ENCODE peak calls at places on chromosomes 6 and 20, in eight cellular contexts. U, F, S, O, Z, I, C and V are unnamed samples.

GRCh38 chr20:43925215-43925614 is 10.6 kb downstream of the TOX2 start:
- DNase-seq in U (no peak), F (no peak), S (no peak), O (no peak), Z (no peak), I (no peak), C (no peak), V (no peak)

GRCh38 chr20:346640-347316 is at the start of gene NRSN2:
- DNase-seq in U (peak), F (peak), S (peak), O (peak), Z (no peak), I (peak), C (peak), V (no peak)

GRCh38 chr6:19587238-19587942 is 249.8 kb upstream of the ID4 start:
- DNase-seq in U (no peak), F (no peak), S (no peak), O (no peak), Z (no peak), I (no peak), C (no peak), V (no peak)

GRCh38 chr20:24704899-24705298 is 235.5 kb downstream of the SYNDIG1 start:
- DNase-seq in U (no peak), F (no peak), S (no peak), O (no peak), Z (no peak), I (no peak), C (no peak), V (no peak)

GRCh38 chr20:37220796-37221195 is 40.8 kb downstream of the GHRH start:
- DNase-seq in U (no peak), F (peak), S (no peak), O (no peak), Z (no peak), I (no peak), C (no peak), V (no peak)

GRCh38 chr6:143397229-143398222 is 53.0 kb downstream of the ADAT2 start:
- DNase-seq in U (peak), F (no peak), S (no peak), O (peak), Z (peak), I (peak), C (peak), V (no peak)

GRCh38 chr6:4021862-4022715 is 56.8 kb downstream of the FAM217A start:
- DNase-seq in U (no peak), F (no peak), S (no peak), O (peak), Z (peak), I (no peak), C (no peak), V (no peak)

GRCh38 chr6:81051952-81052351 is 700.5 kb downstream of the TENT5A start:
- DNase-seq in U (peak), F (no peak), S (no peak), O (no peak), Z (no peak), I (no peak), C (no peak), V (no peak)

GRCh38 chr6:154715449-154715848 is 17.8 kb upstream of the SCAF8 start:
- DNase-seq in U (no peak), F (no peak), S (no peak), O (no peak), Z (no peak), I (no peak), C (no peak), V (no peak)

GRCh38 chr6:3306848-3307247 is 48.1 kb downstream of the PSMG4 start:
- DNase-seq in U (no peak), F (no peak), S (peak), O (no peak), Z (no peak), I (no peak), C (no peak), V (no peak)

GRCh38 chr6:38179794-38180430 is 360.4 kb downstream of the ZFAND3 start:
- DNase-seq in U (no peak), F (peak), S (no peak), O (no peak), Z (no peak), I (no peak), C (no peak), V (no peak)

GRCh38 chr20:19251506-19251905 is 39.1 kb downstream of the SLC24A3 start:
- DNase-seq in U (no peak), F (no peak), S (no peak), O (no peak), Z (no peak), I (no peak), C (no peak), V (no peak)

GRCh38 chr6:82022614-82023102 is 224.9 kb downstream of the IBTK start:
- DNase-seq in U (no peak), F (no peak), S (no peak), O (peak), Z (peak), I (no peak), C (peak), V (no peak)

GRCh38 chr6:166601956-166602355 is 15.5 kb upstream of the RAMACL start:
- DNase-seq in U (no peak), F (no peak), S (no peak), O (no peak), Z (no peak), I (no peak), C (no peak), V (no peak)

GRCh38 chr20:61046721-61047351 is 205.2 kb upstream of the CDH4 start:
- DNase-seq in U (no peak), F (no peak), S (no peak), O (no peak), Z (no peak), I (no peak), C (no peak), V (no peak)

GRCh38 chr20:17622851-17623508 is 53.1 kb downstream of the DSTN start:
- DNase-seq in U (no peak), F (peak), S (peak), O (no peak), Z (no peak), I (no peak), C (no peak), V (no peak)

GRCh38 chr6:101000334-101000733 is 119.2 kb upstream of the ASCC3 start:
- DNase-seq in U (no peak), F (no peak), S (no peak), O (no peak), Z (peak), I (no peak), C (no peak), V (no peak)

GRCh38 chr20:50172347-50173013 is 18.1 kb upstream of the CEBPB start:
- DNase-seq in U (peak), F (peak), S (peak), O (peak), Z (peak), I (peak), C (peak), V (no peak)

GRCh38 chr6:53811082-53811481 is 16.3 kb downstream of the LRRC1 start:
- DNase-seq in U (no peak), F (no peak), S (no peak), O (peak), Z (peak), I (no peak), C (peak), V (peak)

GRCh38 chr6:137970368-137970767 is 103.3 kb downstream of the TNFAIP3 start:
- DNase-seq in U (no peak), F (no peak), S (no peak), O (no peak), Z (no peak), I (no peak), C (no peak), V (no peak)

GRCh38 chr20:31698803-31699718 is 23.6 kb downstream of the BCL2L1 start:
- DNase-seq in U (no peak), F (peak), S (peak), O (peak), Z (peak), I (peak), C (no peak), V (no peak)

GRCh38 chr6:9848094-9848493 is 566.8 kb downstream of the TFAP2A start:
- DNase-seq in U (no peak), F (no peak), S (no peak), O (no peak), Z (peak), I (no peak), C (no peak), V (no peak)

GRCh38 chr20:4245542-4245941 is 230.2 kb upstream of the RNF24 start:
- DNase-seq in U (no peak), F (no peak), S (no peak), O (no peak), Z (no peak), I (no peak), C (no peak), V (no peak)

GRCh38 chr6:157172088-157172768 is 151.1 kb downstream of the TMEM242 start:
- DNase-seq in U (no peak), F (no peak), S (no peak), O (no peak), Z (no peak), I (no peak), C (no peak), V (no peak)

GRCh38 chr6:12911387-12911960 is 194.9 kb downstream of the PHACTR1 start:
- DNase-seq in U (peak), F (no peak), S (no peak), O (peak), Z (peak), I (no peak), C (peak), V (no peak)

GRCh38 chr6:21382821-21383455 is 210.6 kb upstream of the SOX4 start:
- DNase-seq in U (peak), F (no peak), S (no peak), O (no peak), Z (no peak), I (no peak), C (no peak), V (no peak)

GRCh38 chr20:31922181-31922580 is 29.7 kb downstream of the PDRG1 start:
- DNase-seq in U (no peak), F (no peak), S (no peak), O (no peak), Z (no peak), I (no peak), C (no peak), V (no peak)

GRCh38 chr6:157761926-157762325 is 61.1 kb upstream of the SNX9 start:
- DNase-seq in U (no peak), F (no peak), S (no peak), O (no peak), Z (no peak), I (no peak), C (no peak), V (no peak)

GRCh38 chr6:125584468-125584939 is 164.9 kb upstream of the HEY2 start:
- DNase-seq in U (peak), F (peak), S (peak), O (peak), Z (peak), I (peak), C (peak), V (peak)

GRCh38 chr6:28758046-28758817 is 165.6 kb downstream of the TRIM27 start:
- DNase-seq in U (peak), F (no peak), S (no peak), O (peak), Z (peak), I (no peak), C (no peak), V (no peak)
- H3K4me3 ChIP-seq in U (peak), F (no peak), S (no peak), O (no peak), Z (peak), I (no peak), C (no peak), V (peak)

GRCh38 chr6:57262901-57263694 is 41.0 kb upstream of the RAB23 start:
- DNase-seq in U (no peak), F (no peak), S (no peak), O (peak), Z (no peak), I (peak), C (no peak), V (no peak)

GRCh38 chr6:57268294-57268640 is 46.2 kb upstream of the RAB23 start:
- DNase-seq in U (no peak), F (no peak), S (no peak), O (no peak), Z (no peak), I (no peak), C (no peak), V (no peak)

GRCh38 chr6:57262491-57262890 is 40.4 kb upstream of the RAB23 start:
- DNase-seq in U (no peak), F (peak), S (no peak), O (peak), Z (no peak), I (peak), C (no peak), V (no peak)

GRCh38 chr6:57265755-57266221 is 43.7 kb upstream of the RAB23 start:
- DNase-seq in U (no peak), F (no peak), S (no peak), O (peak), Z (peak), I (no peak), C (no peak), V (no peak)

GRCh38 chr6:57267586-57268293 is 45.6 kb upstream of the RAB23 start:
- DNase-seq in U (peak), F (peak), S (no peak), O (peak), Z (peak), I (no peak), C (peak), V (peak)
- TF ChIP-seq CTCF in U (peak), F (peak), S (peak), O (peak), Z (peak), I (peak), C (peak), V (peak)

GRCh38 chr6:40391851-40392595 is 195.1 kb downstream of the LRFN2 start:
- DNase-seq in U (no peak), F (no peak), S (no peak), O (no peak), Z (no peak), I (no peak), C (no peak), V (no peak)
- H3K4me3 ChIP-seq in U (no peak), F (no peak), S (no peak), O (no peak), Z (no peak), I (no peak), C (no peak), V (no peak)

DNA sequence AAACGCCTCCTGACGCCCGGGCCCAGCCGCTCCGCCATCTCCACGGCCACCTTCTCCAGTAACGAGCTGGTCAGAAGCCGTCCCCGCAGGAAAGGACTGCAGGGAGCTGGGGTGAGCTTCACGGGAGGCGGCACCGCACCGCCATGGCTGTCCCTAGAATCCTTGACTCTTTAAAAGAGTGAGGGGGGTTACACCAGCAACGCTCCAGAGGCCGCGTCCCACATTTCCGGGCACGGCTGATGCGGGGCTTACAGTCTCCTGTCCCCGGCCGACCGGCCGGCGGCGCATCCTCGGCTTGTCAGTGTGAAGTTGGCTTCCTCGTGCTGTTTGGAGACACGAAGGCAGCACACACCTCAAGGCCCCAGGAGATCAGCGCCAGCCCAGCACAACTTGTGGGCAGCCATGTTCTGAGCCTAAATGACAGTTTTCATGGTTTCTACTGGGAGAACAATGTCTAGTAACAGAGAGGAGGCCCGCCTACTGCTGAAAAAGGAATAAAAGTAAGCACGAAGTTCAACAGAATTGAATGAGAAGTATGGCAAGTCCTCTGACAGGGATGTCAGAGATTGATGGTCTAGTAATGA is 30.4 kb downstream of the SLC2A4RG start:
- DNase-seq in U (no peak), F (no peak), S (no peak), O (no peak), Z (no peak), I (no peak), C (no peak), V (no peak)
- TF ChIP-seq CTCF in U (no peak), F (no peak), S (no peak), O (no peak), Z (no peak), I (no peak), C (no peak), V (no peak)

GRCh38 chr6:99603421-99604160 is 3.0 kb upstream of the PRDM13 start:
- DNase-seq in U (peak), F (no peak), S (no peak), O (peak), Z (no peak), I (no peak), C (peak), V (no peak)

GRCh38 chr6:99604161-99605073 is 2.2 kb upstream of the PRDM13 start:
- DNase-seq in U (peak), F (no peak), S (no peak), O (no peak), Z (no peak), I (no peak), C (no peak), V (no peak)

GRCh38 chr6:99605911-99606669 is 543 bp upstream of the PRDM13 start:
- DNase-seq in U (no peak), F (no peak), S (no peak), O (no peak), Z (no peak), I (no peak), C (no peak), V (no peak)

GRCh38 chr6:99605074-99605726 is 1.4 kb upstream of the PRDM13 start:
- DNase-seq in U (peak), F (no peak), S (no peak), O (no peak), Z (no peak), I (no peak), C (no peak), V (no peak)

DNA sequence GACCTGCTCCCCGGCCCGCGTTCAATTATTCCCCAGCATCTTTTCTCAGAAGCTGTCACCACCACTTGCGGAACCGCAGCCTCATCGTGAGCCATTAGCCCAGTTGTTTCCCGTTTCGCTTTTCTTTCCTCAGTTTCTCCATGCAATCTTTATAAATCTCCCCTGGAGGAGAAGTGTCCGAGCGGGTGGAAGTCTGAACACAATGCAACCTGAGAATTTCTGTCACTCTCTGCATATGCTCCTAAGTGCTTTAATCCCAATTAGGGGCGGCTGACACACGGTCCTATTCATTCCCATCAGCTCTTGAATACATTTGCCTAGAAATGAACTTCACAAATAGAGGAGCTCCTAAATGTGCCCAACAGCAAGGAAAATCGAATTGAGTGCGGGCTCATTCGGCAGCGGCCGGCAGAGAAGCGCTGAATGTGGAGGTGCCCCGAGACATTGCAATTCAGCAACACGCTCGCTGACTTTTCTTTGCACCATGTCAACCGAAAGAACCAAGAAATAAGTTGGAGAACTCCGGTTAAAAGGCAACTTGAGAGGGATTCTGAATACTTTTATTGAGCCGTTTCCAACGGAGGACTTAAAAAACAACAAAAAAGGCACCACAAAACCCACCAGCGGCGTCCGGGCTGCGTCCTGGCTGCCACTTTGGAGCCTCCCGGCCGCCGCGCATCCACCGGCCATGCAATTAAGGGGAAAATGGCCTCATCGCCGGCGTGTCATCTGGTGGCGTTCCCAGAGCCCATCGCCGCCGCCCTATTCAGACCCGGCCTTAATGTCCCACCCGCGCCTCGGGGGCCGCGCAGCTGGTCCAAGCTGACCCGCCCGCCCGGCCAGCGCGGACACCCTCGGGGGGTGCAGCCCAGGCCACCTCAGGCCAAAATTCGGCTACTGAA is 3.9 kb upstream of the PRDM13 start:
- DNase-seq in U (peak), F (no peak), S (no peak), O (no peak), Z (no peak), I (no peak), C (no peak), V (no peak)
- H3K4me3 ChIP-seq in U (peak), F (no peak), S (peak), O (no peak), Z (no peak), I (peak), C (peak), V (no peak)

DNA sequence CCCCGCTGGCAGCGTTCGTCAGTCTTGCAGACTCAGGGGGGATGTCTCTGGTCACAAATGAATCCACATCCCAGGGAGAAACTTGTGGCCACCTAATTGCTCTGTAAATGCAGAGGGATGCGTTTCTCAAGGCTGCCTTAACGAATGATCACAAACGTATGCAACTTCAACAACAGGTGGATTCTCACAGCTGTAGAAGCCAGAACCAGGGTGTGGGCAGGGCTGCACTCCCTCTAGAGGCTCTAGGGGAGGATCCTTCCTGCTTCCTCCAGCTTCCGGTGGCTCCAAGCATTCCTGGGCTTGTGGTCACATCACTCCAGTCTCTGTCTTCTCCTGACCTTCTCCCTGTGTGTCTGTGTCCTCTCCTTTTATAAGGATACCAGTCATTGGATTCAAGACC is 3.3 kb upstream of the TAF4 start:
- DNase-seq in U (no peak), F (no peak), S (no peak), O (no peak), Z (no peak), I (no peak), C (no peak), V (no peak)
- TF ChIP-seq CTCF in U (no peak), F (no peak), S (no peak), O (no peak), Z (no peak), I (no peak), C (no peak), V (no peak)

GRCh38 chr6:135185483-135185882 is 4.4 kb downstream of the MYB start:
- DNase-seq in U (no peak), F (no peak), S (no peak), O (no peak), Z (peak), I (no peak), C (no peak), V (no peak)

GRCh38 chr6:135189344-135189743 is 8.2 kb downstream of the MYB start:
- DNase-seq in U (no peak), F (no peak), S (no peak), O (no peak), Z (no peak), I (no peak), C (no peak), V (no peak)

GRCh38 chr6:135188718-135189117 is 7.6 kb downstream of the MYB start:
- DNase-seq in U (no peak), F (no peak), S (no peak), O (no peak), Z (no peak), I (no peak), C (no peak), V (no peak)

GRCh38 chr6:135186255-135186654 is 5.1 kb downstream of the MYB start:
- DNase-seq in U (no peak), F (no peak), S (no peak), O (no peak), Z (no peak), I (no peak), C (no peak), V (no peak)

GRCh38 chr6:135187372-135187771 is 6.3 kb downstream of the MYB start:
- DNase-seq in U (no peak), F (no peak), S (no peak), O (no peak), Z (no peak), I (no peak), C (no peak), V (no peak)
- H3K4me3 ChIP-seq in U (no peak), F (no peak), S (no peak), O (no peak), Z (no peak), I (no peak), C (no peak), V (no peak)

GRCh38 chr6:151004415-151005024 is 139.0 kb downstream of the MTHFD1L start:
- DNase-seq in U (no peak), F (no peak), S (no peak), O (peak), Z (peak), I (no peak), C (no peak), V (peak)

GRCh38 chr6:151008425-151008824 is 142.9 kb downstream of the MTHFD1L start:
- DNase-seq in U (no peak), F (no peak), S (no peak), O (no peak), Z (no peak), I (no peak), C (no peak), V (no peak)

GRCh38 chr6:151007069-151007468 is 141.6 kb downstream of the MTHFD1L start:
- DNase-seq in U (peak), F (no peak), S (no peak), O (no peak), Z (no peak), I (no peak), C (no peak), V (no peak)

GRCh38 chr6:151005126-151005525 is 139.6 kb downstream of the MTHFD1L start:
- DNase-seq in U (no peak), F (no peak), S (no peak), O (no peak), Z (no peak), I (no peak), C (no peak), V (no peak)

GRCh38 chr6:151005896-151006632 is 140.6 kb downstream of the MTHFD1L start:
- DNase-seq in U (no peak), F (no peak), S (no peak), O (no peak), Z (no peak), I (no peak), C (no peak), V (no peak)
- TF ChIP-seq CTCF in U (no peak), F (no peak), S (no peak), O (no peak), Z (no peak), I (no peak), C (no peak), V (no peak)